ENCODE peak calls at places on chromosomes 12 and 14, in seven cellular contexts. R is brain microvascular endothelial cell; G is lower lobe of right lung; E is effector memory CD4-positive, alpha-beta T cell; Y is GM23248; U is PC-3; P is HepG2. D is an unnamed sample.

GRCh38 chr14:104386281-104386841 is 193.2 kb upstream of the C14orf180 start:
- DNase-seq in R (no peak), G (peak; percentile 45), E (no peak), Y (no peak), U (no peak), P (no peak), D (no peak)

GRCh38 chr14:24883571-24883970 is 166.4 kb downstream of the STXBP6 start:
- DNase-seq in R (no peak), G (no peak), E (no peak), Y (peak; percentile 89), U (no peak), P (no peak), D (no peak)

GRCh38 chr14:90522585-90523191 is 125.9 kb downstream of the CALM1 start:
- DNase-seq in R (no peak), G (peak; percentile 75), E (no peak), Y (peak; percentile 66), U (peak; percentile 72), P (no peak), D (peak; percentile 80)

GRCh38 chr14:26332966-26333365 is 264.9 kb downstream of the NOVA1 start:
- DNase-seq in R (no peak), G (no peak), E (no peak), Y (peak; percentile 51), U (peak; percentile 59), P (no peak), D (no peak)

GRCh38 chr12:101336400-101336799 is 56.5 kb downstream of the UTP20 start:
- DNase-seq in R (no peak), G (no peak), E (no peak), Y (no peak), U (no peak), P (no peak), D (no peak)

GRCh38 chr12:124548854-124549378 is 18.5 kb downstream of the NCOR2 start:
- DNase-seq in R (peak; percentile 16), G (peak; percentile 62), E (no peak), Y (peak; percentile 90), U (no peak), P (no peak), D (no peak)

GRCh38 chr12:89992668-89993401 is 284.2 kb upstream of the ATP2B1 start:
- DNase-seq in R (no peak), G (no peak), E (no peak), Y (no peak), U (no peak), P (no peak), D (no peak)

GRCh38 chr12:51784688-51785087 is 63.8 kb downstream of the FIGNL2 start:
- DNase-seq in R (no peak), G (no peak), E (no peak), Y (no peak), U (no peak), P (no peak), D (no peak)

GRCh38 chr14:104436741-104437701 is 142.5 kb upstream of the C14orf180 start:
- DNase-seq in R (no peak), G (peak; percentile 40), E (no peak), Y (no peak), U (no peak), P (no peak), D (peak; percentile 6)

GRCh38 chr14:97120204-97121120 is 323.3 kb downstream of the VRK1 start:
- DNase-seq in R (no peak), G (no peak), E (no peak), Y (no peak), U (peak; percentile 30), P (no peak), D (no peak)

GRCh38 chr12:94263011-94263786 is 114.8 kb downstream of the PLXNC1 start:
- DNase-seq in R (no peak), G (no peak), E (peak; percentile 33), Y (peak; percentile 6), U (no peak), P (no peak), D (no peak)

GRCh38 chr12:130031571-130032189 is 127.9 kb upstream of the TMEM132D start:
- DNase-seq in R (peak; percentile 49), G (peak; percentile 56), E (peak; percentile 30), Y (peak; percentile 36), U (peak; percentile 62), P (peak; percentile 60), D (no peak)

GRCh38 chr12:19620222-19620621 is 180.9 kb downstream of the AEBP2 start:
- DNase-seq in R (peak; percentile 65), G (no peak), E (no peak), Y (no peak), U (peak; percentile 57), P (no peak), D (no peak)

GRCh38 chr12:81992461-81992860 is 233.3 kb upstream of the PPFIA2 start:
- DNase-seq in R (peak; percentile 31), G (no peak), E (peak; percentile 4), Y (peak; percentile 5), U (no peak), P (no peak), D (no peak)

GRCh38 chr12:89350661-89351488 is 1.4 kb downstream of the DUSP6 start:
- DNase-seq in R (no peak), G (peak; percentile 62), E (no peak), Y (peak; percentile 42), U (no peak), P (no peak), D (no peak)

GRCh38 chr12:52003591-52003990 is 3.2 kb upstream of the TAMALIN start:
- DNase-seq in R (no peak), G (no peak), E (no peak), Y (no peak), U (no peak), P (no peak), D (no peak)

GRCh38 chr12:102960766-102961487 is 3.5 kb downstream of the ASCL1 start:
- DNase-seq in R (no peak), G (no peak), E (no peak), Y (no peak), U (no peak), P (no peak), D (no peak)

GRCh38 chr12:56596815-56597214 is 33.3 kb downstream of the BAZ2A start:
- DNase-seq in R (no peak), G (no peak), E (no peak), Y (no peak), U (no peak), P (no peak), D (no peak)

GRCh38 chr14:34350903-34351302 is 111.1 kb downstream of the SPTSSA start:
- DNase-seq in R (no peak), G (no peak), E (no peak), Y (no peak), U (no peak), P (no peak), D (no peak)

GRCh38 chr14:34359423-34360120 is 102.5 kb downstream of the SPTSSA start:
- DNase-seq in R (no peak), G (no peak), E (no peak), Y (no peak), U (peak; percentile 41), P (no peak), D (no peak)

GRCh38 chr14:34355584-34356266 is 106.3 kb downstream of the SPTSSA start:
- DNase-seq in R (peak; percentile 57), G (no peak), E (no peak), Y (peak; percentile 88), U (peak; percentile 82), P (peak; percentile 45), D (no peak)

GRCh38 chr14:34356267-34356660 is 105.8 kb downstream of the SPTSSA start:
- DNase-seq in R (no peak), G (no peak), E (no peak), Y (peak; percentile 28), U (no peak), P (no peak), D (no peak)

DNA sequence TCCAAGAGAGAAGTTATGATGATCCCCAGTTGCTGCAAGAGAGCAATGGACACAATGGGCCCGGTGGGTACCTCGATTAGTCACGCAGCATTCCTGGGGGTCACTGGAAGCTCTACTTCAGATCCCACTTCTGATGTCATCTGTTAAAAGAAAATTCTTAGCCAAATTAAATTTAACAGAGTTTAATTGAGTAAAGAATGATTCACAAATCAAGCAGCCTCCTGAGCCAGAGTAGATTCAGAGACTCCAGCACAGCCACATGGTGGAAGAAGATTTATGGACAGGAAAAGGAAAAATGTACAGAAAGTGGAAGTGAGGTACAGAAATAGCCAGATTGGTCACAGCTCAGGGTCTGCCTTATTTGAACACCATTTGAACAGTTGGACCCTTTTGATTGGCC is 107.5 kb downstream of the SPTSSA start:
- DNase-seq in R (no peak), G (no peak), E (no peak), Y (no peak), U (peak; percentile 17), P (no peak), D (no peak)
- H3K27ac ChIP-seq in R (no peak overlapping the region), G (no peak overlapping the region), E (no peak overlapping the region), Y (no peak overlapping the region), U (peak overlapping the region; percentile 69), P (no peak overlapping the region), D (no peak overlapping the region)

GRCh38 chr12:114695305-114695592 is 11.3 kb upstream of the TBX3 start:
- DNase-seq in R (no peak), G (no peak), E (no peak), Y (no peak), U (no peak), P (no peak), D (no peak)
- H3K27me3 ChIP-seq in R (peaks cover 100% of the 10 kb centered on the region), G (peaks cover 78% of the 10 kb centered on the region), E (peaks cover 20% of the 10 kb centered on the region), Y (peaks cover 2% of the 10 kb centered on the region), U (no peaks in the 10 kb centered on the region), P (no peaks in the 10 kb centered on the region), D (peaks cover 16% of the 10 kb centered on the region)

DNA sequence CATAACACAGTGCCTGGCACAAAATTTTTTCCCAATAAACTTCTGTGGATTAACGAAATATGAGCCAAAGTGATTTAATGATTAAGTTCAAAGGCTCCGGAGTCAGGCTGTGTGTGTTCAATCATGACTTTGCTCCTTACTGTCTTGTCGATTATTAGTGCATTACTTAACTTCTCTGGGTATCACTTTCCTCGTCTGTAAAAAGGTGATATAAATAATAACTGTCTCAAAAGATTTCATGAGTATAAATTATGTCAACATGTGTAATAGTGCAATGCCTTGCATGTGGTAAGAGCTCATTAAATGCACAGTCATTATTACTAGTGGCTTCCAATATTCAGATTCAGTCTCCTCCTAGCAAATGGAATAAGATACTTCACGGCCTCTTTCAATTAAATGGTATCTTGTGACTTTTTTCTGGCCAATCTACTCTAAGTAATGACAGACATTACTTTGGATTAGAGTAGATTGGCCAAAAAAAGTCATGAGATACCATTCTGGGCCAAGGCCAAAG is 6.8 kb upstream of the IFNG start:
- DNase-seq in R (no peak), G (no peak), E (no peak), Y (no peak), U (no peak), P (no peak), D (no peak)
- H3K27ac ChIP-seq in R (no peak overlapping the region), G (no peak overlapping the region), E (no peak overlapping the region), Y (no peak overlapping the region), U (no peak overlapping the region), P (no peak overlapping the region), D (no peak overlapping the region)

DNA sequence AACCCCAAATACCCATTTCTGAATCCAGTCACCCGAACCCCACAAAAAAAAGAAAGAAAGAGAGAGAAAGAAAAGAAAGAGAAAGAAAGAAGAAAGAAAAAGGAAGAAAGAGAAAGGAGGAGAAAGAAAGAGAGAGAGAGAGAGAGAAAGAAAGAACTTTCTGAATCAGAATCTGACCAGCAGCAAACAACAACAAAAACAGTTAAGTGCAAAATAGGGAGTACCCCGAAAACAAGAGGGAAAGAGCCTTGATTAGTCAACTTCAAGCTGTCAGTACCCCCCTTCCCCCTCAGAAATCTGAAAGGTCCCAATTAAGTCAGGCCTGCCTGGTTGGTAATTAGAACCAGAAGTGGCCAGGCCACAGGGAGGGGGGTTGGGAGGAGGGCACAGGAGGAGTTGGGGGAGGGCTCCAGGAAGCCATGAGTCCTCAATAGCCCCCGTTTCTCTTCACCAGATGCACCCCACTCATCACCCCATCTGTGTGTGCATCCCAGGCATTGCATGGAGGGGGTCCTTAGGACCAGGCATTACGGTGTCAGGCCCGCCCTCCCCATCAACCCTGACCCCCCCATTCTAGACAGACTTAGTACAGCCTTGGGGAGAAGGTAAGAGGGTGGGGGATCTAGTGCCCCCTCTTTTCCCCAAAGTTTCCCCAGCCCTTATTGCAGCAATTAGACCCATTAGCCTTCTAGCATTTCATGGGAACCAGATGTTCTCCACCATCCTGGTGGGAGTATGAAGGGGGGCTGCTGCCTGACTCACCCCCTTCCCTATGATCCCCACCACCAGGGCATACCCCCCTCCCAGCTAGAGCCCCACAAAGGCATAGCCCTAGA is 9.6 kb downstream of the RARG start:
- DNase-seq in R (no peak), G (peak; percentile 30), E (no peak), Y (peak; percentile 48), U (no peak), P (no peak), D (no peak)
- H3K27me3 ChIP-seq in R (no peaks in the 10 kb centered on the region), G (no peaks in the 10 kb centered on the region), E (no peaks in the 10 kb centered on the region), Y (no peaks in the 10 kb centered on the region), U (no peaks in the 10 kb centered on the region), P (peaks cover 23% of the 10 kb centered on the region), D (no peaks in the 10 kb centered on the region)